ENCODE peak calls at places on chromosomes 4 and X, in five cellular contexts. One of them, this sample, is unnamed.

GRCh38 chr4:184684491-184685189 is 35.1 kb downstream of the PRIMPOL start:
- DNase-seq in choroid plexus epithelial cell: peak
- DNase-seq in sigmoid colon: no peak
- DNase-seq in AG09309: no peak
- DNase-seq in ascending aorta: no peak
- DNase-seq in this sample: peak

GRCh38 chrX:70454441-70455365 is 10.1 kb downstream of the DLG3 start:
- DNase-seq in choroid plexus epithelial cell: peak
- DNase-seq in sigmoid colon: peak
- DNase-seq in AG09309: no peak
- DNase-seq in ascending aorta: peak
- DNase-seq in this sample: peak

GRCh38 chr4:10101559-10102192 is 14.9 kb downstream of the WDR1 start:
- DNase-seq in choroid plexus epithelial cell: no peak
- DNase-seq in sigmoid colon: peak
- DNase-seq in AG09309: no peak
- DNase-seq in ascending aorta: no peak
- DNase-seq in this sample: no peak

GRCh38 chrX:63761639-63762038 is 23.4 kb downstream of the ARHGEF9 start:
- DNase-seq in choroid plexus epithelial cell: no peak
- DNase-seq in sigmoid colon: no peak
- DNase-seq in AG09309: no peak
- DNase-seq in ascending aorta: no peak
- DNase-seq in this sample: peak

GRCh38 chr4:92618968-92619367 is 315.2 kb downstream of the GRID2 start:
- DNase-seq in choroid plexus epithelial cell: no peak
- DNase-seq in sigmoid colon: no peak
- DNase-seq in AG09309: no peak
- DNase-seq in ascending aorta: no peak
- DNase-seq in this sample: peak

GRCh38 chr4:120000591-120001296 is 65.9 kb downstream of the MAD2L1 start:
- DNase-seq in choroid plexus epithelial cell: no peak
- DNase-seq in sigmoid colon: no peak
- DNase-seq in AG09309: no peak
- DNase-seq in ascending aorta: no peak
- DNase-seq in this sample: no peak

GRCh38 chrX:68989865-68990606 is 161.2 kb downstream of the EFNB1 start:
- DNase-seq in choroid plexus epithelial cell: peak
- DNase-seq in sigmoid colon: no peak
- DNase-seq in AG09309: peak
- DNase-seq in ascending aorta: peak
- DNase-seq in this sample: peak

GRCh38 chr4:7339751-7340552 is 94.8 kb downstream of the PSAPL1 start:
- DNase-seq in choroid plexus epithelial cell: no peak
- DNase-seq in sigmoid colon: no peak
- DNase-seq in AG09309: no peak
- DNase-seq in ascending aorta: no peak
- DNase-seq in this sample: no peak

GRCh38 chr4:138062929-138063328 is 179.2 kb downstream of the SLC7A11 start:
- DNase-seq in choroid plexus epithelial cell: peak
- DNase-seq in sigmoid colon: no peak
- DNase-seq in AG09309: no peak
- DNase-seq in ascending aorta: no peak
- DNase-seq in this sample: peak

GRCh38 chr4:569958-570667 is 6.0 kb downstream of the TMEM271 start:
- DNase-seq in choroid plexus epithelial cell: no peak
- DNase-seq in sigmoid colon: no peak
- DNase-seq in AG09309: no peak
- DNase-seq in ascending aorta: no peak
- DNase-seq in this sample: no peak

GRCh38 chr4:102578819-102579218 is 77.7 kb downstream of the NFKB1 start:
- DNase-seq in choroid plexus epithelial cell: peak
- DNase-seq in sigmoid colon: no peak
- DNase-seq in AG09309: no peak
- DNase-seq in ascending aorta: no peak
- DNase-seq in this sample: peak

GRCh38 chr4:7158081-7158750 is 34.1 kb upstream of the SORCS2 start:
- DNase-seq in choroid plexus epithelial cell: no peak
- DNase-seq in sigmoid colon: peak
- DNase-seq in AG09309: no peak
- DNase-seq in ascending aorta: peak
- DNase-seq in this sample: no peak

DNA sequence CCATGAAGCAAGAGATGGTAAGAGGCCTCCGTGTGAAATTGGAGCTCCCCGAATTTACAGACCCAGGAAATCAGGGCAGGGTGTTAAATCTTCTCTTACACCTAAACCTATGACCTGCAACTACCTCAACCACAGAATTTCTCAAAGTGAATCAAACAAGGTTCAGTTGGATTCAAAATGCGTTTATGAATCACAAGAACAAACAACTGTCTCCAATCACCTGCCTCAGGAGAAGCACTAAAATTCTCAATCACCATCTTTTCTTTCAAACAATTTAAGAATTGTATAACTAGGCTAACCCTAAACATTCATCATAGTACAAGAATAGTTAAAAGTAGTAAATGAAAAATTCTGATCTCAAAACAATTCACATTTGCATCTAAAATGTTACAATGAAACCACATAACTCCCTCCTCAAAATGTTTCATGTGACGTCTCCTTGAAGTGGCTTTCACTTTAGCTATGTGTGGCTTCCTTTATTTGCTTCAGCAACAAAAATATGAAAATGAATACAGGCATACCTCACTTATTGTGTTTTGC is 19.2 kb downstream of the PPP3CA start:
- DNase-seq in choroid plexus epithelial cell: peak
- DNase-seq in sigmoid colon: no peak
- DNase-seq in AG09309: no peak
- DNase-seq in ascending aorta: no peak
- DNase-seq in this sample: no peak
- H3K4me3 ChIP-seq in choroid plexus epithelial cell: no peak
- H3K4me3 ChIP-seq in sigmoid colon: no peak
- H3K4me3 ChIP-seq in AG09309: no peak
- H3K4me3 ChIP-seq in ascending aorta: no peak
- H3K4me3 ChIP-seq in this sample: no peak

GRCh38 chr4:140052050-140052449 is 101.9 kb downstream of the MAML3 start:
- DNase-seq in choroid plexus epithelial cell: peak
- DNase-seq in sigmoid colon: no peak
- DNase-seq in AG09309: no peak
- DNase-seq in ascending aorta: no peak
- DNase-seq in this sample: peak

GRCh38 chr4:140049024-140049923 is 104.7 kb downstream of the MAML3 start:
- DNase-seq in choroid plexus epithelial cell: peak
- DNase-seq in sigmoid colon: peak
- DNase-seq in AG09309: no peak
- DNase-seq in ascending aorta: peak
- DNase-seq in this sample: peak

GRCh38 chr4:140047781-140048180 is 106.2 kb downstream of the MAML3 start:
- DNase-seq in choroid plexus epithelial cell: no peak
- DNase-seq in sigmoid colon: no peak
- DNase-seq in AG09309: no peak
- DNase-seq in ascending aorta: no peak
- DNase-seq in this sample: no peak

GRCh38 chr4:140048419-140049022 is 105.5 kb downstream of the MAML3 start:
- DNase-seq in choroid plexus epithelial cell: no peak
- DNase-seq in sigmoid colon: no peak
- DNase-seq in AG09309: no peak
- DNase-seq in ascending aorta: no peak
- DNase-seq in this sample: no peak

DNA sequence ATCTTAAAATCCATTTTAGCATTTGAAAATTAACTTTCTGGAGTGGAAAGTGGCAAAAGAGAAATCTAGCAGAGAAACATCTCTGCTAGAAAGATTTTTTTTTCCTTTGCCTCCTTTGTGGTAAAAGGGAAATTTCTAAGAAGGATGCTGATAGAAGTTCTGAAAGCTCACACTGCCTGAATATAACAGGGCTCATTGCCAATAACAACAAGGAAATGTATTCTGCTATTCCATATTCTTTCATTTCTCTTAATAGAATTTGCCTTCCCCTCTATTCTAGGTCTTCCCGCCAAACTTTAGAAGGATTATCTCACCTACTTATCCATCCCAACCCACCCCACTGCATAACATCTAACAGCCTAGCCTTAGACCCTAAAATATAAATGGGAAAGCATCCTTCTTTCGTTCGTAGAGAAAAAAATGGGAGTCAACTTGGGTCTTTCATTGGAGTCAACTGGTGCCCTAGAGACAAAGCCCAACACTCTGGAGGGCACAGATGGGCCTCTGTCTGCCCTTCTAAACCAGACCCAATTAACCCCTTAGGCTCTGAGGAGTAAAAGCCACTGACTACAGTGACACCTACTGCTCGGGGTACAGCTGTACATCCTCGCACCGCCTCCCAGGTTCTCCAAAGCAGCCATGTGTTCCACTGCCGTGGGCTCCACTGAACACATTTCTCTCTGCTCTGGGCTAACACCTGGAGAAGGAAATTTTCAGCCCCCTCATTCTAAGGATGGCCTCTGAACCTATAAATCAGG is 103.9 kb downstream of the MAML3 start:
- DNase-seq in choroid plexus epithelial cell: peak
- DNase-seq in sigmoid colon: no peak
- DNase-seq in AG09309: no peak
- DNase-seq in ascending aorta: no peak
- DNase-seq in this sample: peak
- H3K4me3 ChIP-seq in choroid plexus epithelial cell: peak
- H3K4me3 ChIP-seq in sigmoid colon: no peak
- H3K4me3 ChIP-seq in AG09309: no peak
- H3K4me3 ChIP-seq in ascending aorta: peak
- H3K4me3 ChIP-seq in this sample: peak

DNA sequence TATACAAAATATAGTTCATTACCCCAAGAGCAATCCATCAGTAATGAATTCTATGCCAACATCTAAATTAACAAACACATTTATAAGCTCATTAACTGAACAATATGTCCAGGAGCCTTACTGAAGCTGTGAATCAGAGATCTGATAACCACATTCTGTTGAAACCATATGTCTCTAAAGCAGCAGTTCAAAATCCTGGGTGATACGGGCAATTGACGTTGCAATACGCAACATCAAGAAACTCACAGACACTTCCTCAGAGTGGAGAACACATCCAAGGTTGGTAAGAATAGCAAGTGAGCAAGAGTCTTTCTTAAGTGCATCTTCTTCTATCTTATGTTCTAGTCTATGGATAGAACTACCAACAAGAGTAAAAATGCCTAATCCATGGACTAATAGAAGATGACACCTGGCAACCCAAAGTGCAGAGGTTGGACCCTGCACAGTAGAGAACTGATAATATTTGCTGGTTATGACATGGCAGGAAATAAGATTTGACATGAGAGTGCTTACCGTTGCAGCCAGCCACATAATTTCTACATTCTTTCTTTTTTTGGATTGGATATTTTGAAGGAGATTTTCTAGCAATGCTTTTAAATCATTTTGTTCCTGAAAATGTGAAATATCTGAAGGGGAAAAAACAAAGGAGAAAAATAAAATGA is 449.4 kb downstream of the IL15 start:
- DNase-seq in choroid plexus epithelial cell: no peak
- DNase-seq in sigmoid colon: no peak
- DNase-seq in AG09309: no peak
- DNase-seq in ascending aorta: no peak
- DNase-seq in this sample: peak
- H3K4me3 ChIP-seq in choroid plexus epithelial cell: no peak
- H3K4me3 ChIP-seq in sigmoid colon: no peak
- H3K4me3 ChIP-seq in AG09309: no peak
- H3K4me3 ChIP-seq in ascending aorta: no peak
- H3K4me3 ChIP-seq in this sample: no peak

DNA sequence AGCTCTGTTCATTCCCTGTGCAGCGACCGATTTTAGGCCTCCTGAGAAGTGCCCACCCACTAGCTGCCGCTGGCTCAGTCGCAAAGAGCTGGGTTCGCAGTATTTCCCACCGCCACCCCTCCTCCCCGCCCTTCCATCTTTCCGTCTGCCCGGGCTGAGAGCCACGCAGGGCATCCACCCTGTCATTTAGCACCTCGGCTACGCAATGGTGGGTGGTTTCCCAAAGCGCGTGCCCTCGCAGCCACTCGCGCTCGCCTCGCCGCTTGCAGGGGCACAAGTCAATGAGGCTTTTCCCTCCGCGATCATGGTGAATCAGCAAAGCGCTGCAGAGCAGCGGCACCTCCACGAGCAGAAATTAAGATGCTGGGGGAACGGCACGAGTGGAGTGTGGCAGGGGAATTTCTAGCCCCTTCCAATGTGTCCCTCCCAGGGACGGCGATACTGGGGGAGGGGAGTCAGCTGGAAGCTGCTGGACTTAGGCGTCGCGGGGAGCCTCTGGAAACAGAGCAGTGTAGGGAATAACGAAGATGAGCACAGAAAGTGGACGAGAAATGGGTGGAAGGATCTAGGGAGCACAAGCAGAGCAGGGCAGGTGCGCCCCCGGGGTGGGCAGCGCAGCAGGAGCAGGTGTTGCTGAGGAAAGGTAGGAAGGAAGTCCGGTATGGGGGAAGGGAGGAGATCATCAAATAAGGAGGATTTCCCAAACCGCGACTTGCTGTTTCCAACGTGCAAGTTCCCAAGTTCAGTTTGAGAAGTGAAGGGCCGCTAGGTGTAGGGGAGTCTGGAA is 2.4 kb upstream of the PTCHD1 start:
- DNase-seq in choroid plexus epithelial cell: no peak
- DNase-seq in sigmoid colon: no peak
- DNase-seq in AG09309: no peak
- DNase-seq in ascending aorta: no peak
- DNase-seq in this sample: no peak
- H3K4me3 ChIP-seq in choroid plexus epithelial cell: no peak
- H3K4me3 ChIP-seq in sigmoid colon: peak
- H3K4me3 ChIP-seq in AG09309: no peak
- H3K4me3 ChIP-seq in ascending aorta: peak
- H3K4me3 ChIP-seq in this sample: no peak

GRCh38 chrX:47560179-47560830 is 700 bp upstream of the ARAF start:
- DNase-seq in choroid plexus epithelial cell: no peak
- DNase-seq in sigmoid colon: no peak
- DNase-seq in AG09309: no peak
- DNase-seq in ascending aorta: no peak
- DNase-seq in this sample: no peak
- H3K4me3 ChIP-seq in choroid plexus epithelial cell: peak
- H3K4me3 ChIP-seq in sigmoid colon: peak
- H3K4me3 ChIP-seq in AG09309: peak
- H3K4me3 ChIP-seq in ascending aorta: peak
- H3K4me3 ChIP-seq in this sample: peak

This sample was measured in cardiac fibroblast.